ENCODE peak calls at places on chromosomes 11 and 22, in five cellular contexts. Z is foreskin keratinocyte; D is left ventricle myocardium inferior; I is HCT116; W is CD4-positive, alpha-beta T cell. U is an unnamed sample.

GRCh38 chr11:117145393-117145761 is 1.3 kb downstream of the PAFAH1B2 start:
- DNase-seq in I (no peak), W (no peak), D (no peak), Z (peak), U (peak)

GRCh38 chr11:78684377-78684776 is 109.7 kb upstream of the NARS2 start:
- DNase-seq in Z (no peak), D (no peak), W (no peak), I (no peak), U (no peak)

GRCh38 chr11:2945757-2946287 is 16.6 kb upstream of the PHLDA2 start:
- DNase-seq in I (no peak), D (no peak), W (no peak), Z (no peak), U (no peak)

GRCh38 chr11:75706260-75706729 is 11.3 kb upstream of the MOGAT2 start:
- DNase-seq in D (peak), I (peak), Z (peak), W (peak), U (peak)

GRCh38 chr11:35590412-35590811 is 27.8 kb upstream of the FJX1 start:
- DNase-seq in I (no peak), Z (no peak), W (no peak), D (no peak), U (no peak)

GRCh38 chr11:134574425-134574824 is 162.4 kb upstream of the B3GAT1 start:
- DNase-seq in W (no peak), Z (no peak), D (no peak), I (no peak), U (no peak)

GRCh38 chr11:108093128-108093904 is 28.1 kb upstream of the ACAT1 start:
- DNase-seq in I (no peak), W (no peak), D (no peak), Z (no peak), U (no peak)

GRCh38 chr11:17428261-17428660 is 39.8 kb upstream of the KCNJ11 start:
- DNase-seq in I (no peak), Z (no peak), W (no peak), D (no peak), U (no peak)

GRCh38 chr11:61028135-61028729 is 56.8 kb downstream of the CD6 start:
- DNase-seq in W (peak), D (no peak), Z (peak), I (no peak), U (no peak)

GRCh38 chr11:69076129-69076791 is 27.5 kb downstream of the TPCN2 start:
- DNase-seq in D (no peak), I (no peak), W (no peak), Z (no peak), U (no peak)

GRCh38 chr22:20204821-20205220 is 54.0 kb upstream of the CCDC188 start:
- DNase-seq in W (no peak), I (no peak), Z (no peak), D (no peak), U (no peak)

GRCh38 chr22:38760477-38761201 is 4.8 kb upstream of the SUN2 start:
- DNase-seq in D (no peak), Z (no peak), I (no peak), W (no peak), U (no peak)

GRCh38 chr22:37817705-37818311 is 5.4 kb upstream of the GALR3 start:
- DNase-seq in I (no peak), Z (peak), W (peak), D (peak), U (peak)

GRCh38 chr11:104705475-104706195 is 192.6 kb downstream of the CASP12 start:
- DNase-seq in Z (peak), D (peak), W (peak), I (no peak), U (no peak)

DNA sequence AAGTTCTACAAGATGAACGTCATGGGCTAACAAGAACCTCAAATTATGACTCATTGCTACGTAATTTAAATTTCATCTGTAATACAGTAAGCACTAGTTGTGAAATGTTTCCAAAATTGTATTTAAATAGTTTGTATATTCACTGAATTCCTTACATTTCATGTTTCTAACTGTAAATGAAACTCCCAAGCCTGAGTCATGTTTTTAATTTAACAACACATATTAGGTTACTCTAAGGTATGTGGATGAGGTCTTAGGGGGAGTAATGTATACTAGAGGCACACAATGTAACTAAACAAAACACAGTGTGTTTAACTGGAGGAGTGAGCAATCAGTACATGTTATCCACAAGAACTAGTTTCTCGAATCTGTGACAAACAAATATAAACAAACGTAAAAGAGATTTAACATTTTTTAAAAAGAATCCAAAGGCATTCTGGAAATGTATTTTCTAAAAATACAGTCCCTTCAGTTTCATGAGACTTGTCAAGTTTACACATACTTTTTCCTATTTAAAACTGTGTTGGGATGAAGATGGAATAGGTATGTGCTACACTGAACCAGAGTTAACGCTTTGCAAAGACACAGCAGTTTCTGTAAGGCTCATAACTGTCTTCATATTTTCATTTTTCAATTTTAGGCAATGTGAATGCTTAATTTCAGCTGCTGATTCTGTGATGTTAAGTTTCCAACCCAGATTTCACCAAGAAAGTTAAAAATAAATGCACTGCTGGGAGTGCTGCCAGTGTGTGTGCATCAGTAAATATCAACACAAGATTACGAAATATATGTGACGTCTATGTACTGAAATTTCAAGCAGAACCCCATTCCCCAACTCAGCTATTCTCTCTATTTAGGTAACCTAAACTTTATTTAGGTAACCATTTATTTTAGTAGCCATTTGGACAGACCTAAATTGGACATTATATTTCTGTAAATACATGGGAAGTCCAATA is 52.6 kb downstream of the PITPNB start:
- DNase-seq in W (no peak), D (no peak), I (no peak), Z (peak), U (peak)
- H3K27ac ChIP-seq in W (no peak), D (peak), I (no peak), Z (peak), U (no peak)

DNA sequence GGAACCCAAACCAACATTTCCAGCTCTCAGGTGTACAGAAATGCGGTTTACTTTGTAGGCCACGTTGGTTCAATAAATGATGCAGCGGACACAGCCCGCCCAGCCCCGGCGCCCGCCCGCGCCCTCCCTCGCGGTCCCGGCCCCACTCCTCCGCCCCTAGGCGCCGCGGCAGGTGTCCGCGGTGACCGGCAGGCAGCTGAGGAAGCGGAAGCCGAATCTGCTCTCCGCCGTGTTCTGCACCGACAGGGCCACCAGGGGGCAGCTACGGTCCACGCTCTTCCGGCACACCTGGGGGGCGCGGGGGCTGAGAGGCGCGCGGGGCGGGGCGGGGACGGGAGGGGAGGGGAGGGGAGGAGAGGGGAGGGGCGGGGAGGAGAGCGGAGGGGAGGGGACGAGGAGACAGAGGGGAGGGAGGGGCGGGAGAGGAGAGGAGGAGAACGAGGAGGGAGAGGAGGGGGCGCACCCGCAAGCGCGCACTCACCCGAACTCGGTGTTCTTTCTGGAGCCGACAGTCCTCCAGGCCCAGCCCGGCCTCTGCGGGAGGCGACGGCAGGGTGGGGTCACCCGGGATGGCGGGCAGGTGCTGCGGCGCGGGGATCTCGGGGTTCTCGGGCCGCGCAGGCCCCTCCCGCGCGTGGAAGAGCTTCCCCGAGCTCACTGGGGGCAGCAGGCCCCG is 5.6 kb downstream of the LMNTD2 start:
- DNase-seq in W (peak), I (peak), Z (no peak), D (peak), U (no peak)
- TF ChIP-seq CTCF in W (peak), I (no peak), Z (peak), D (peak), U (peak)

GRCh38 chr22:41382610-41383009 is 868 bp downstream of the TEF start:
- DNase-seq in Z (no peak), D (no peak), I (no peak), W (no peak), U (no peak)
- H3K27ac ChIP-seq in Z (no peak), D (peak), I (peak), W (peak), U (peak)

GRCh38 chr11:45150301-45150700 is 3.9 kb downstream of the PRDM11 start:
- DNase-seq in I (no peak), Z (no peak), W (no peak), D (no peak), U (no peak)
- TF ChIP-seq CTCF in I (no peak), Z (no peak), W (no peak), D (no peak), U (no peak)

GRCh38 chr11:122082203-122082602 is 33.8 kb downstream of the BLID start:
- DNase-seq in W (no peak), Z (no peak), I (no peak), D (no peak), U (no peak)

GRCh38 chr11:122081073-122081472 is 34.9 kb downstream of the BLID start:
- DNase-seq in I (no peak), W (no peak), D (no peak), Z (no peak), U (no peak)

GRCh38 chr11:122089111-122089510 is 26.9 kb downstream of the BLID start:
- DNase-seq in D (no peak), W (no peak), Z (no peak), I (no peak), U (no peak)

GRCh38 chr11:122085264-122085663 is 30.8 kb downstream of the BLID start:
- DNase-seq in Z (peak), W (no peak), D (no peak), I (no peak), U (peak)

DNA sequence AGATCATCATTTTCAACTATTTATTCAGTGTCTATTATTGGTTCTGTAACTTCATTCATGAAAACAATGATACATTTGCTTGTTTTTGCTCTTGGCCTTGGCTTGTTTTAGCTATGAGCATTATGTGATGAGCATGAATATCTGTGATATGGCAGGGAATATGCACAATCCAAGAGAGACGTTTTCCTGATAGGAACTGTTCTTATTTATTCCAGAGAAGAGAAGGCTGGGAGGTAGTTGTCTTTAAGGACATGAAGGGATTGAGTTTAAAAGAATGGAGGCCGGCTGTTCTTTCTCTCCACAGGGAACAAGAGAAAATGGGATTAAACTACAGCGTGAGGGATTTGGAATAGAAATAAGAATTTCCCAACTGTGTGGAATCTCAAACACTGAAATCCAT is 30.3 kb downstream of the BLID start:
- DNase-seq in Z (no peak), I (no peak), W (no peak), D (no peak), U (no peak)
- H3K27ac ChIP-seq in Z (no peak), I (peak), W (no peak), D (peak), U (no peak)

GRCh38 chr11:95517453-95517852 is 272.1 kb downstream of the FAM76B start:
- DNase-seq in Z (no peak), I (no peak), W (no peak), D (no peak), U (no peak)

GRCh38 chr11:95514386-95515145 is 275.0 kb downstream of the FAM76B start:
- DNase-seq in W (no peak), Z (peak), I (no peak), D (no peak), U (no peak)

GRCh38 chr11:95512682-95513081 is 276.9 kb downstream of the FAM76B start:
- DNase-seq in Z (peak), I (no peak), W (no peak), D (peak), U (peak)

GRCh38 chr11:95516786-95517185 is 272.8 kb downstream of the FAM76B start:
- DNase-seq in D (no peak), W (no peak), Z (peak), I (no peak), U (peak)

GRCh38 chr11:95515379-95515778 is 274.2 kb downstream of the FAM76B start:
- DNase-seq in Z (no peak), W (no peak), I (no peak), D (no peak), U (no peak)
- TF ChIP-seq CTCF in Z (no peak), W (no peak), I (no peak), D (no peak), U (no peak)

GRCh38 chr22:22058649-22059475 is 76.3 kb upstream of the TOP3B start:
- DNase-seq in I (no peak), Z (no peak), D (no peak), W (no peak), U (no peak)
- H3K27ac ChIP-seq in I (no peak), Z (no peak), D (no peak), W (no peak), U (no peak)

U was measured in RWPE1.